ENCODE peak calls at places on chromosomes 2 and 18, in eight cellular contexts. One of them, this sample, is unnamed.

GRCh38 chr18:58143391-58143790 is 99.4 kb downstream of the NEDD4L start:
- DNase-seq in GM23338: no peak
- DNase-seq in spleen: no peak
- DNase-seq in SK-N-SH: peak
- DNase-seq in AG10803: no peak
- DNase-seq in lung: no peak
- DNase-seq in HL-60: no peak
- DNase-seq in heart left ventricle: no peak
- DNase-seq in this sample: peak

GRCh38 chr2:168901013-168901412 is at the start of gene G6PC2:
- DNase-seq in HL-60: no peak
- DNase-seq in GM23338: no peak
- DNase-seq in SK-N-SH: no peak
- DNase-seq in lung: no peak
- DNase-seq in AG10803: no peak
- DNase-seq in spleen: no peak
- DNase-seq in heart left ventricle: no peak
- DNase-seq in this sample: no peak

GRCh38 chr18:50726960-50727589 is 92.7 kb downstream of the MRO start:
- DNase-seq in SK-N-SH: no peak
- DNase-seq in AG10803: no peak
- DNase-seq in GM23338: no peak
- DNase-seq in spleen: no peak
- DNase-seq in lung: no peak
- DNase-seq in HL-60: no peak
- DNase-seq in heart left ventricle: no peak
- DNase-seq in this sample: no peak

GRCh38 chr18:57422313-57422872 is 12.8 kb upstream of the ONECUT2 start:
- DNase-seq in HL-60: no peak
- DNase-seq in SK-N-SH: no peak
- DNase-seq in spleen: no peak
- DNase-seq in GM23338: no peak
- DNase-seq in AG10803: no peak
- DNase-seq in lung: no peak
- DNase-seq in heart left ventricle: no peak
- DNase-seq in this sample: no peak

GRCh38 chr2:65537651-65538385 is 105.4 kb upstream of the SPRED2 start:
- DNase-seq in SK-N-SH: no peak
- DNase-seq in spleen: no peak
- DNase-seq in HL-60: no peak
- DNase-seq in heart left ventricle: no peak
- DNase-seq in GM23338: no peak
- DNase-seq in lung: no peak
- DNase-seq in AG10803: peak
- DNase-seq in this sample: peak

GRCh38 chr2:230356084-230356483 is 29.1 kb downstream of the SP140L start:
- DNase-seq in AG10803: peak
- DNase-seq in SK-N-SH: no peak
- DNase-seq in GM23338: no peak
- DNase-seq in lung: no peak
- DNase-seq in heart left ventricle: no peak
- DNase-seq in spleen: no peak
- DNase-seq in HL-60: no peak
- DNase-seq in this sample: peak

GRCh38 chr2:17086990-17087389 is 421.4 kb upstream of the CYRIA start:
- DNase-seq in spleen: no peak
- DNase-seq in SK-N-SH: no peak
- DNase-seq in AG10803: no peak
- DNase-seq in heart left ventricle: no peak
- DNase-seq in HL-60: no peak
- DNase-seq in GM23338: no peak
- DNase-seq in lung: no peak
- DNase-seq in this sample: no peak

GRCh38 chr2:102063360-102063947 is 71.7 kb downstream of the IL1R2 start:
- DNase-seq in HL-60: no peak
- DNase-seq in heart left ventricle: peak
- DNase-seq in lung: peak
- DNase-seq in GM23338: no peak
- DNase-seq in spleen: no peak
- DNase-seq in SK-N-SH: no peak
- DNase-seq in AG10803: peak
- DNase-seq in this sample: peak

GRCh38 chr2:207312006-207312356 is 146.2 kb upstream of the KLF7 start:
- DNase-seq in AG10803: no peak
- DNase-seq in lung: no peak
- DNase-seq in spleen: no peak
- DNase-seq in HL-60: no peak
- DNase-seq in GM23338: no peak
- DNase-seq in SK-N-SH: no peak
- DNase-seq in heart left ventricle: no peak
- DNase-seq in this sample: no peak

GRCh38 chr2:207313947-207314346 is 148.2 kb upstream of the KLF7 start:
- DNase-seq in spleen: no peak
- DNase-seq in lung: no peak
- DNase-seq in AG10803: no peak
- DNase-seq in heart left ventricle: no peak
- DNase-seq in HL-60: no peak
- DNase-seq in GM23338: no peak
- DNase-seq in SK-N-SH: no peak
- DNase-seq in this sample: no peak

GRCh38 chr2:207315131-207315530 is 149.4 kb upstream of the KLF7 start:
- DNase-seq in spleen: no peak
- DNase-seq in AG10803: no peak
- DNase-seq in GM23338: no peak
- DNase-seq in lung: no peak
- DNase-seq in SK-N-SH: no peak
- DNase-seq in HL-60: no peak
- DNase-seq in heart left ventricle: no peak
- DNase-seq in this sample: no peak

GRCh38 chr2:207308519-207309224 is 142.9 kb upstream of the KLF7 start:
- DNase-seq in SK-N-SH: no peak
- DNase-seq in AG10803: no peak
- DNase-seq in GM23338: no peak
- DNase-seq in spleen: no peak
- DNase-seq in HL-60: no peak
- DNase-seq in lung: no peak
- DNase-seq in heart left ventricle: no peak
- DNase-seq in this sample: no peak

DNA sequence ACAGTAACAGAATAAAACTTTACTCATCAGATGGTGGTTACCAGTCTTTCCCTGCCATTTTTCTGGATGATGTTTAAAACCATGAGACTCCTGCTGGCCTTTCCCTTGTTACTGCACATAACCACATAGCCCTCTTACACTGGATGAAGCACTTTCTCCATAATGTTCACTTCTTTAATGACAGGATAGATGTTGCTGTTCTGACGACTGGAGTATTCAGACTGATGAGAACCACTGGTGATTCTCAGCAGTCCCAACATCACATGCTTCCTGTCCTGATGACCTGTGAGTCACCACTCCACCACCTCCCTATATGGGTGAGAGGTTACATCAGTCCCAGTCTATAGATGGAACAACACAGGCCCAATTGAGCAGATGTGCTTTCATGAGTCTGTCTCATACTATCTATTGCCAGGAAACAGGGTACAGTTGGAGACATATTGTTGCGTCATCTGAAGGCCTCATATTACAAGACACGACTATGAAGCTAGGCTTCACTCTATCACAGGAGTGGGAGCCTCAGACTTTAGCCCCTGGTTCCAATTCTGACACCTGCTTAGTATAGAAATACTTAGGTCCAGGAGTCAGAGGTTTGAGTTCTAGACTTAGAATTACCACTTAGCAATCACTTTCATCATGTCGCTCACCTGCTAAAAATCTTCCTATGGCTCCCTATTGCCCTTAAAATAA is 145.7 kb upstream of the KLF7 start:
- DNase-seq in heart left ventricle: peak
- DNase-seq in HL-60: peak
- DNase-seq in AG10803: peak
- DNase-seq in lung: peak
- DNase-seq in GM23338: no peak
- DNase-seq in spleen: no peak
- DNase-seq in SK-N-SH: peak
- DNase-seq in this sample: peak
- TF ChIP-seq CTCF in heart left ventricle: peak
- TF ChIP-seq CTCF in HL-60: no peak
- TF ChIP-seq CTCF in AG10803: peak
- TF ChIP-seq CTCF in lung: no peak
- TF ChIP-seq CTCF in GM23338: peak
- TF ChIP-seq CTCF in spleen: peak
- TF ChIP-seq CTCF in SK-N-SH: peak
- TF ChIP-seq CTCF in this sample: peak

GRCh38 chr2:114683251-114683650 is 240.8 kb downstream of the DPP10 start:
- DNase-seq in SK-N-SH: no peak
- DNase-seq in GM23338: no peak
- DNase-seq in HL-60: no peak
- DNase-seq in AG10803: no peak
- DNase-seq in lung: no peak
- DNase-seq in spleen: no peak
- DNase-seq in heart left ventricle: no peak
- DNase-seq in this sample: no peak
- TF ChIP-seq CTCF in SK-N-SH: no peak
- TF ChIP-seq CTCF in GM23338: no peak
- TF ChIP-seq CTCF in HL-60: no peak
- TF ChIP-seq CTCF in AG10803: no peak
- TF ChIP-seq CTCF in lung: no peak
- TF ChIP-seq CTCF in spleen: no peak
- TF ChIP-seq CTCF in heart left ventricle: no peak
- TF ChIP-seq CTCF in this sample: no peak

GRCh38 chr2:11235583-11235982 is 80.3 kb downstream of the SLC66A3 start:
- DNase-seq in AG10803: no peak
- DNase-seq in spleen: no peak
- DNase-seq in SK-N-SH: no peak
- DNase-seq in heart left ventricle: no peak
- DNase-seq in lung: no peak
- DNase-seq in GM23338: no peak
- DNase-seq in HL-60: no peak
- DNase-seq in this sample: no peak

GRCh38 chr2:11239147-11239546 is 83.9 kb downstream of the SLC66A3 start:
- DNase-seq in HL-60: no peak
- DNase-seq in GM23338: no peak
- DNase-seq in heart left ventricle: no peak
- DNase-seq in lung: no peak
- DNase-seq in spleen: no peak
- DNase-seq in SK-N-SH: no peak
- DNase-seq in AG10803: no peak
- DNase-seq in this sample: no peak

GRCh38 chr2:11236335-11236734 is 81.1 kb downstream of the SLC66A3 start:
- DNase-seq in HL-60: peak
- DNase-seq in lung: no peak
- DNase-seq in SK-N-SH: no peak
- DNase-seq in spleen: no peak
- DNase-seq in AG10803: no peak
- DNase-seq in heart left ventricle: no peak
- DNase-seq in GM23338: no peak
- DNase-seq in this sample: peak

GRCh38 chr2:11237122-11237521 is 81.9 kb downstream of the SLC66A3 start:
- DNase-seq in heart left ventricle: no peak
- DNase-seq in spleen: no peak
- DNase-seq in lung: no peak
- DNase-seq in GM23338: no peak
- DNase-seq in HL-60: no peak
- DNase-seq in AG10803: no peak
- DNase-seq in SK-N-SH: no peak
- DNase-seq in this sample: no peak

DNA sequence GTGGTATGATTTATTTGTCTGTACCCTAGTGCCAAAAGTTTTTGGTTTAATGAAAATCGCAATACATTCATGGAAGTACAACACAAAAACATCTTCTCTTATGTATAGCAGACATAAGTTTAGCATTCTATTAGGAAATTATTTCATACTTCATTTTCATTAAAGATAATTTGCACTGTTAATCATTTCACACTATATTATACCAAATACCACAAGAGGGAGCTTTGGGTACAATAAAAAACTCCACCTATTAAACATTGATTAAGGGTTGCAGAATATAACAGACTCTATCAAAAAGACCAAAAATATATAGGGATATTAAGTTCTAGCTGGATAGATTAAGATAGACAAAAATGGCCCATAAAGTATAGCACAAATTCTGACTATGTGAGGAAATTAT is 79.0 kb downstream of the SLC66A3 start:
- DNase-seq in HL-60: no peak
- DNase-seq in AG10803: peak
- DNase-seq in lung: no peak
- DNase-seq in GM23338: no peak
- DNase-seq in spleen: no peak
- DNase-seq in heart left ventricle: no peak
- DNase-seq in SK-N-SH: peak
- DNase-seq in this sample: peak
- TF ChIP-seq CTCF in HL-60: peak
- TF ChIP-seq CTCF in AG10803: peak
- TF ChIP-seq CTCF in lung: no peak
- TF ChIP-seq CTCF in GM23338: no peak
- TF ChIP-seq CTCF in spleen: peak
- TF ChIP-seq CTCF in heart left ventricle: peak
- TF ChIP-seq CTCF in SK-N-SH: peak
- TF ChIP-seq CTCF in this sample: peak

GRCh38 chr2:130963058-130963848 is 126.5 kb downstream of the ARHGEF4 start:
- DNase-seq in GM23338: peak
- DNase-seq in spleen: no peak
- DNase-seq in lung: no peak
- DNase-seq in SK-N-SH: peak
- DNase-seq in AG10803: no peak
- DNase-seq in heart left ventricle: no peak
- DNase-seq in HL-60: no peak
- DNase-seq in this sample: no peak

GRCh38 chr2:130967020-130967495 is 126.2 kb downstream of the FAM168B start:
- DNase-seq in SK-N-SH: no peak
- DNase-seq in HL-60: no peak
- DNase-seq in heart left ventricle: no peak
- DNase-seq in AG10803: no peak
- DNase-seq in spleen: no peak
- DNase-seq in lung: no peak
- DNase-seq in GM23338: peak
- DNase-seq in this sample: no peak

GRCh38 chr2:130966149-130967019 is 126.9 kb downstream of the FAM168B start:
- DNase-seq in AG10803: no peak
- DNase-seq in heart left ventricle: no peak
- DNase-seq in SK-N-SH: no peak
- DNase-seq in spleen: no peak
- DNase-seq in GM23338: peak
- DNase-seq in lung: no peak
- DNase-seq in HL-60: no peak
- DNase-seq in this sample: no peak

GRCh38 chr2:130964931-130965330 is 128.2 kb downstream of the ARHGEF4 start:
- DNase-seq in spleen: no peak
- DNase-seq in GM23338: no peak
- DNase-seq in AG10803: no peak
- DNase-seq in heart left ventricle: no peak
- DNase-seq in HL-60: no peak
- DNase-seq in SK-N-SH: no peak
- DNase-seq in lung: no peak
- DNase-seq in this sample: no peak

DNA sequence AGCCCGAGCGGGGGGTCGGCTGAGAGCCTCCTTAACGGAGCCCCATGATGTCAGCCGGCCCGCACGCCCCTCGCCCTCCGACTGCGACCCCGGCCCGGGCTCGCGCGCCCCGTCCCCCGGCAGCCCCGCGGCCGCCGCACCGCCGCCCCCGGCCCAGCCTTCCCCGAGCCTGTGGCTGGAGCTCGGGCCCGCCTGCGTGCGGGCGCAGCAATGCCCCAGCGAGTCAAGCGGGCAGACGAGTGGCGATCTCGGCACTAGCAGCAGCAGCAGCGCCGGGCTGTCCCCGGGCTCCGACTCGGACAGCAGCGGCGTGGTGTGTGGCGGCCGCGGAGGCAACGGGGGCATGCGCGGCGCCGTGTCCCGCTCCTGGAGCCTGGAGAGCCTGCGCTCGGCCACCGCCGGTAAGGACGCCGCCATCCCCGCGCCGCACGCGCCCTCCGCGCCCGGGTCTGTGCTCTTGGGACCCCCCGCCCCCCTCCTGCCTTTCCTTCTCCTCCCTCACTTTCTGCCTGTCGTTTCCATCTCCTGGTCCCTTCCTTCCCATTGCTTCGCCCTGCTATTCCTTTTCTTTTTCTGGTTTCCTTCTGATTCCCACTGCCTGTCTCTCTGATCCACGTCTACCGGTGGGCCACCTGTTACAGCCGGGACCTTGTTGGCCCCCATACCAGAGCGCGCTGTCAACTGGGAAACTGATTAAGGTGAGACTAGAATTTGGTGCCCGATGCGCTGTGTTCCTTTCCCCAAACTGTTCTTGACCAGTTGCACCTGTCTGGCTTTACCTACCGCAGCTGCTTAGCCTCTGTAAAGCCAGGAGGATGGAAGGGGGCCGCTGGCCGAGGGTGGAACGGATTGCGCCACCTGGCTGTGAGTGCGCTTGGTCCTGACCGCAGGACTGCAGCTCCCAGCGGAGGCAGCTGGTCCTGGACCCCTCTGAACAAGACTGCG is 127.4 kb downstream of the ARHGEF4 start:
- DNase-seq in HL-60: no peak
- DNase-seq in spleen: no peak
- DNase-seq in lung: no peak
- DNase-seq in heart left ventricle: no peak
- DNase-seq in GM23338: peak
- DNase-seq in AG10803: no peak
- DNase-seq in SK-N-SH: peak
- DNase-seq in this sample: no peak
- TF ChIP-seq CTCF in HL-60: no peak
- TF ChIP-seq CTCF in spleen: no peak
- TF ChIP-seq CTCF in lung: no peak
- TF ChIP-seq CTCF in heart left ventricle: peak
- TF ChIP-seq CTCF in GM23338: peak
- TF ChIP-seq CTCF in AG10803: no peak
- TF ChIP-seq CTCF in SK-N-SH: peak
- TF ChIP-seq CTCF in this sample: no peak

This sample was measured in fibroblast of the aortic adventitia.